ENCODE peak calls at places on chromosomes 7 and 10, in eight cellular contexts. D is HEK293T; Y is HT1080; T is HTR-8/SVneo; I is NAMALWA; Z is fibroblast of the conjunctiva; L is IMR-90; C is CD8-positive, alpha-beta T cell. W is an unnamed sample.

GRCh38 chr10:69733791-69734261 is 67.9 kb upstream of the COL13A1 start:
- DNase-seq in D (no peak), Y (peak), T (no peak), L (peak), I (no peak), Z (no peak), C (no peak), W (no peak)

GRCh38 chr7:80411621-80412020 is 100.2 kb downstream of the GNAT3 start:
- DNase-seq in C (no peak), Z (no peak), T (no peak), L (peak), Y (no peak), D (no peak), I (no peak), W (no peak)

GRCh38 chr10:13099666-13100348 is at the start of gene OPTN:
- DNase-seq in T (peak), Y (peak), C (peak), L (peak), Z (peak), D (peak), I (peak), W (peak)

GRCh38 chr10:98363188-98363587 is 51.8 kb downstream of the PYROXD2 start:
- DNase-seq in Y (no peak), C (no peak), T (no peak), D (no peak), Z (no peak), L (no peak), I (no peak), W (no peak)

GRCh38 chr10:115082521-115082920 is 10.6 kb upstream of the ATRNL1 start:
- DNase-seq in C (no peak), I (no peak), L (no peak), Z (peak), T (no peak), D (no peak), Y (peak), W (no peak)

GRCh38 chr7:44748948-44749731 is 493 bp downstream of the ZMIZ2 start:
- DNase-seq in Z (no peak), I (peak), C (peak), L (no peak), D (no peak), Y (no peak), T (no peak), W (no peak)

GRCh38 chr7:26853788-26854393 is 10.5 kb downstream of the SKAP2 start:
- DNase-seq in L (peak), Z (peak), D (no peak), C (no peak), T (no peak), Y (peak), I (peak), W (peak)

GRCh38 chr7:47580811-47581331 is 1.0 kb downstream of the TNS3 start:
- DNase-seq in Z (no peak), I (peak), T (no peak), C (no peak), Y (peak), L (peak), D (no peak), W (no peak)

GRCh38 chr7:104900525-104900924 is 113.5 kb upstream of the KMT2E start:
- DNase-seq in L (no peak), C (no peak), Y (peak), T (no peak), D (no peak), Z (no peak), I (no peak), W (no peak)

GRCh38 chr10:14611971-14612693 is 162.6 kb downstream of the FAM107B start:
- DNase-seq in L (no peak), I (no peak), Z (no peak), Y (no peak), C (no peak), D (no peak), T (no peak), W (no peak)

GRCh38 chr10:75106242-75106641 is 5.2 kb upstream of the SAMD8 start:
- DNase-seq in L (no peak), Z (no peak), D (no peak), C (no peak), T (no peak), Y (no peak), I (no peak), W (no peak)

GRCh38 chr10:58782876-58783859 is 270.5 kb downstream of the BICC1 start:
- DNase-seq in I (no peak), C (no peak), T (no peak), Z (peak), D (no peak), Y (no peak), L (peak), W (no peak)

GRCh38 chr7:123669485-123669884 is 13.8 kb downstream of the LMOD2 start:
- DNase-seq in D (no peak), I (no peak), Y (no peak), L (no peak), T (no peak), Z (no peak), C (no peak), W (no peak)

GRCh38 chr10:119567978-119568377 is 25.5 kb upstream of the RGS10 start:
- DNase-seq in Y (no peak), Z (no peak), T (no peak), D (no peak), L (no peak), C (no peak), I (no peak), W (no peak)

GRCh38 chr10:3467052-3467906 is 294.7 kb upstream of the PITRM1 start:
- DNase-seq in C (no peak), I (no peak), Y (peak), D (peak), L (peak), T (peak), Z (peak), W (no peak)

GRCh38 chr10:37710831-37711616 is 146.4 kb downstream of the ZNF248 start:
- DNase-seq in I (no peak), D (no peak), C (no peak), T (peak), Z (no peak), Y (peak), L (no peak), W (no peak)

GRCh38 chr7:152949198-152949597 is 189.6 kb downstream of the ACTR3B start:
- DNase-seq in Y (peak), T (no peak), D (no peak), I (no peak), Z (no peak), C (no peak), L (no peak), W (no peak)

GRCh38 chr10:3595736-3596135 is 189.3 kb downstream of the KLF6 start:
- DNase-seq in L (no peak), Y (no peak), C (no peak), D (no peak), Z (no peak), T (no peak), I (no peak), W (no peak)

GRCh38 chr7:28510022-28510367 is 97.7 kb downstream of the CREB5 start:
- DNase-seq in D (no peak), T (no peak), I (no peak), L (no peak), Y (no peak), Z (no peak), C (no peak), W (no peak)

GRCh38 chr10:110002801-110003523 is 4.8 kb upstream of the ADD3 start:
- DNase-seq in Z (no peak), L (no peak), Y (no peak), T (no peak), C (no peak), I (no peak), D (no peak), W (no peak)

GRCh38 chr7:131188367-131189339 is 139.0 kb upstream of the MKLN1 start:
- DNase-seq in T (peak), D (no peak), L (peak), Y (peak), I (peak), C (peak), Z (peak), W (peak)

GRCh38 chr10:130656582-130657133 is 520.5 kb downstream of the GLRX3 start:
- DNase-seq in T (no peak), L (no peak), D (no peak), Z (no peak), Y (no peak), C (no peak), I (no peak), W (no peak)

GRCh38 chr7:77797734-77798393 is 370 bp downstream of the TMEM60 start:
- DNase-seq in I (no peak), T (no peak), Z (no peak), Y (no peak), C (no peak), L (peak), D (peak), W (no peak)

GRCh38 chr10:17647316-17647715 is 3.4 kb downstream of the STAM start:
- DNase-seq in C (no peak), Z (no peak), D (no peak), T (no peak), I (no peak), Y (no peak), L (no peak), W (peak)

GRCh38 chr10:76352300-76352699 is 920.9 kb downstream of the LRMDA start:
- DNase-seq in L (peak), T (peak), I (no peak), Z (peak), C (no peak), Y (peak), D (no peak), W (no peak)

GRCh38 chr10:112639291-112639690 is 192.3 kb downstream of the VTI1A start:
- DNase-seq in D (no peak), L (peak), Z (no peak), Y (no peak), T (no peak), I (no peak), C (no peak), W (no peak)

GRCh38 chr7:114026486-114027089 is 107.8 kb upstream of the PPP1R3A start:
- DNase-seq in T (peak), C (peak), Y (peak), I (peak), Z (peak), L (peak), D (peak), W (peak)

GRCh38 chr7:151864081-151864480 is 12.8 kb downstream of the PRKAG2 start:
- DNase-seq in Z (no peak), L (no peak), T (no peak), C (no peak), Y (no peak), D (no peak), I (no peak), W (no peak)

GRCh38 chr7:96548664-96549063 is 161.0 kb downstream of the SEM1 start:
- DNase-seq in Z (no peak), C (no peak), Y (no peak), I (no peak), T (no peak), L (no peak), D (no peak), W (no peak)

GRCh38 chr10:95290446-95290800 is 380 bp downstream of the PDLIM1 start:
- DNase-seq in Z (no peak), L (no peak), Y (no peak), D (peak), C (no peak), I (no peak), T (no peak), W (no peak)

GRCh38 chr7:43481905-43482678 is 100.8 kb upstream of the STK17A start:
- DNase-seq in Z (no peak), Y (peak), D (no peak), I (no peak), T (no peak), C (no peak), L (peak), W (no peak)

GRCh38 chr7:153641202-153641601 is 411.0 kb upstream of the DPP6 start:
- DNase-seq in T (no peak), Z (no peak), C (no peak), Y (no peak), L (no peak), D (no peak), I (no peak), W (no peak)

GRCh38 chr10:29141761-29142160 is 147.1 kb upstream of the LYZL1 start:
- DNase-seq in L (no peak), T (no peak), Z (no peak), Y (peak), I (no peak), D (no peak), C (no peak), W (no peak)

GRCh38 chr7:12638851-12639467 is 48.5 kb upstream of the ARL4A start:
- DNase-seq in L (peak), I (peak), T (peak), C (no peak), D (peak), Y (peak), Z (no peak), W (peak)

GRCh38 chr7:149854611-149855367 is 16.6 kb downstream of the ZNF862 start:
- DNase-seq in C (no peak), L (peak), T (peak), Y (peak), Z (no peak), D (peak), I (no peak), W (peak)

GRCh38 chr7:37016073-37016878 is 292.0 kb upstream of the AOAH start:
- DNase-seq in Y (no peak), T (no peak), D (no peak), C (no peak), L (no peak), I (no peak), Z (no peak), W (peak)

GRCh38 chr7:142511801-142512200 is 237.5 kb upstream of the PRSS1 start:
- DNase-seq in T (no peak), C (no peak), L (no peak), Z (no peak), D (no peak), Y (no peak), I (no peak), W (no peak)

GRCh38 chr7:93977551-93977950 is 26.6 kb downstream of the BET1 start:
- DNase-seq in L (no peak), Y (no peak), I (no peak), D (no peak), T (no peak), Z (no peak), C (no peak), W (no peak)

GRCh38 chr7:157652161-157652953 is 315.6 kb downstream of the DNAJB6 start:
- DNase-seq in T (no peak), L (no peak), C (no peak), D (no peak), Y (no peak), I (no peak), Z (no peak), W (no peak)